ENCODE peak calls at places on chromosomes 11 and 22, in seven cellular contexts. One of them, this sample, is unnamed.

GRCh38 chr11:63614136-63614664 is at the start of gene PLAAT3:
- DNase-seq in A549: peak; percentile 82
- DNase-seq in uterus: peak; percentile 47
- DNase-seq in body of pancreas: peak; percentile 74
- DNase-seq in ovary: peak; percentile 79
- DNase-seq in transverse colon: peak; percentile 78
- DNase-seq in HCT116: peak; percentile 36
- DNase-seq in this sample: peak; percentile 61

GRCh38 chr11:19553683-19554333 is 158.8 kb upstream of the NAV2 start:
- DNase-seq in A549: peak; percentile 67
- DNase-seq in uterus: peak; percentile 63
- DNase-seq in body of pancreas: peak; percentile 85
- DNase-seq in ovary: peak; percentile 75
- DNase-seq in transverse colon: peak; percentile 88
- DNase-seq in HCT116: peak; percentile 58
- DNase-seq in this sample: peak; percentile 64

GRCh38 chr22:50483977-50484853 is 2.4 kb upstream of the MIOX start:
- DNase-seq in A549: no peak
- DNase-seq in uterus: no peak
- DNase-seq in body of pancreas: peak; percentile 79
- DNase-seq in ovary: no peak
- DNase-seq in transverse colon: peak; percentile 74
- DNase-seq in HCT116: no peak
- DNase-seq in this sample: peak; percentile 83

GRCh38 chr11:85889676-85890579 is 34.7 kb downstream of the CCDC83 start:
- DNase-seq in A549: peak; percentile 36
- DNase-seq in uterus: no peak
- DNase-seq in body of pancreas: no peak
- DNase-seq in ovary: no peak
- DNase-seq in transverse colon: no peak
- DNase-seq in HCT116: peak; percentile 72
- DNase-seq in this sample: no peak

GRCh38 chr11:78379039-78379670 is 38.5 kb downstream of the GAB2 start:
- DNase-seq in A549: no peak
- DNase-seq in uterus: no peak
- DNase-seq in body of pancreas: no peak
- DNase-seq in ovary: no peak
- DNase-seq in transverse colon: no peak
- DNase-seq in HCT116: no peak
- DNase-seq in this sample: no peak

GRCh38 chr11:118338637-118339061 is 3.9 kb downstream of the CD3D start:
- DNase-seq in A549: no peak
- DNase-seq in uterus: no peak
- DNase-seq in body of pancreas: no peak
- DNase-seq in ovary: no peak
- DNase-seq in transverse colon: peak; percentile 63
- DNase-seq in HCT116: no peak
- DNase-seq in this sample: peak; percentile 82

GRCh38 chr11:31871310-31872073 is 60.4 kb upstream of the PAX6 start:
- DNase-seq in A549: no peak
- DNase-seq in uterus: no peak
- DNase-seq in body of pancreas: no peak
- DNase-seq in ovary: no peak
- DNase-seq in transverse colon: no peak
- DNase-seq in HCT116: no peak
- DNase-seq in this sample: no peak

GRCh38 chr11:128086794-128087193 is 500.6 kb downstream of the ETS1 start:
- DNase-seq in A549: no peak
- DNase-seq in uterus: no peak
- DNase-seq in body of pancreas: no peak
- DNase-seq in ovary: no peak
- DNase-seq in transverse colon: no peak
- DNase-seq in HCT116: no peak
- DNase-seq in this sample: no peak

GRCh38 chr11:123429336-123429735 is 733 bp upstream of the GRAMD1B start:
- DNase-seq in A549: no peak
- DNase-seq in uterus: no peak
- DNase-seq in body of pancreas: no peak
- DNase-seq in ovary: no peak
- DNase-seq in transverse colon: no peak
- DNase-seq in HCT116: no peak
- DNase-seq in this sample: no peak

GRCh38 chr11:66624450-66624849 is 8.0 kb downstream of the RBM14 start:
- DNase-seq in A549: no peak
- DNase-seq in uterus: no peak
- DNase-seq in body of pancreas: no peak
- DNase-seq in ovary: no peak
- DNase-seq in transverse colon: no peak
- DNase-seq in HCT116: no peak
- DNase-seq in this sample: no peak

GRCh38 chr11:63553759-63554158 is 9.4 kb downstream of the PLAAT2 start:
- DNase-seq in A549: no peak
- DNase-seq in uterus: no peak
- DNase-seq in body of pancreas: no peak
- DNase-seq in ovary: no peak
- DNase-seq in transverse colon: no peak
- DNase-seq in HCT116: no peak
- DNase-seq in this sample: no peak

GRCh38 chr22:46652081-46652929 is 32.1 kb downstream of the GRAMD4 start:
- DNase-seq in A549: peak; percentile 88
- DNase-seq in uterus: no peak
- DNase-seq in body of pancreas: no peak
- DNase-seq in ovary: peak; percentile 58
- DNase-seq in transverse colon: peak; percentile 48
- DNase-seq in HCT116: no peak
- DNase-seq in this sample: peak; percentile 60

GRCh38 chr11:116109228-116109627 is 605.0 kb upstream of the CADM1 start:
- DNase-seq in A549: peak; percentile 16
- DNase-seq in uterus: no peak
- DNase-seq in body of pancreas: no peak
- DNase-seq in ovary: no peak
- DNase-seq in transverse colon: no peak
- DNase-seq in HCT116: peak; percentile 10
- DNase-seq in this sample: no peak

GRCh38 chr11:132307309-132308020 is 937.0 kb downstream of the NTM start:
- DNase-seq in A549: no peak
- DNase-seq in uterus: no peak
- DNase-seq in body of pancreas: no peak
- DNase-seq in ovary: no peak
- DNase-seq in transverse colon: no peak
- DNase-seq in HCT116: no peak
- DNase-seq in this sample: no peak

GRCh38 chr22:32820131-32820882 is 18.8 kb downstream of the TIMP3 start:
- DNase-seq in A549: no peak
- DNase-seq in uterus: no peak
- DNase-seq in body of pancreas: no peak
- DNase-seq in ovary: no peak
- DNase-seq in transverse colon: no peak
- DNase-seq in HCT116: no peak
- DNase-seq in this sample: no peak

GRCh38 chr11:112082729-112083128 is 3.8 kb downstream of the TIMM8B start:
- DNase-seq in A549: no peak
- DNase-seq in uterus: no peak
- DNase-seq in body of pancreas: no peak
- DNase-seq in ovary: no peak
- DNase-seq in transverse colon: no peak
- DNase-seq in HCT116: no peak
- DNase-seq in this sample: no peak

GRCh38 chr11:1868056-1868635 is 15.3 kb downstream of the LSP1 start:
- DNase-seq in A549: no peak
- DNase-seq in uterus: no peak
- DNase-seq in body of pancreas: no peak
- DNase-seq in ovary: no peak
- DNase-seq in transverse colon: no peak
- DNase-seq in HCT116: no peak
- DNase-seq in this sample: no peak
- H3K4me1 ChIP-seq in A549: peaks cover 42% of the 10 kb centered on the region
- H3K4me1 ChIP-seq in uterus: peaks cover 17% of the 10 kb centered on the region
- H3K4me1 ChIP-seq in body of pancreas: peaks cover 35% of the 10 kb centered on the region
- H3K4me1 ChIP-seq in ovary: peaks cover 20% of the 10 kb centered on the region
- H3K4me1 ChIP-seq in transverse colon: peaks cover 43% of the 10 kb centered on the region
- H3K4me1 ChIP-seq in HCT116: peaks cover 18% of the 10 kb centered on the region
- H3K4me1 ChIP-seq in this sample: peaks cover 9% of the 10 kb centered on the region

DNA sequence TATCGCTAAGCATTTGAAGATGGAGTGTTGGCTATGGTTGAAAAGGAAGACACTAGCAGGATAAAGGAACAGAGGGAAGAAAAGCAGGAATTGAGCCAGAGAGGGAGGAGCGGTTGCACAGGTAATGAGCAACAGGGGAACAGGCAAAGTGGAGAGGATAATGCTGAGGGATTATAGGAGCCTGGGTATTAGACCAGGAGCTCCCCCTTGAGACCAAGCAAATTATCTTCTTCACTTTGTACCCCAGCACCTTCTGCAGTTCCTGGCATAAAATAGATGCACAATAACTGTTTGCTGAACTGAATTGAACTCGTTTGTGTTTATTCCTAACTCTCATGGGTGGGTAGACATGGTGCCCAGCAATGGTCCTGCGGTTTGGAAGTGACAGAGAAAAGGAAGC is 54.6 kb upstream of the OR5P2 start:
- DNase-seq in A549: no peak
- DNase-seq in uterus: no peak
- DNase-seq in body of pancreas: no peak
- DNase-seq in ovary: no peak
- DNase-seq in transverse colon: no peak
- DNase-seq in HCT116: peak; percentile 8
- DNase-seq in this sample: no peak
- TF ChIP-seq CTCF in A549: no peak
- TF ChIP-seq CTCF in uterus: no peak
- TF ChIP-seq CTCF in body of pancreas: no peak
- TF ChIP-seq CTCF in ovary: no peak
- TF ChIP-seq CTCF in transverse colon: no peak
- TF ChIP-seq CTCF in HCT116: peak; percentile 27
- TF ChIP-seq CTCF in this sample: no peak

DNA sequence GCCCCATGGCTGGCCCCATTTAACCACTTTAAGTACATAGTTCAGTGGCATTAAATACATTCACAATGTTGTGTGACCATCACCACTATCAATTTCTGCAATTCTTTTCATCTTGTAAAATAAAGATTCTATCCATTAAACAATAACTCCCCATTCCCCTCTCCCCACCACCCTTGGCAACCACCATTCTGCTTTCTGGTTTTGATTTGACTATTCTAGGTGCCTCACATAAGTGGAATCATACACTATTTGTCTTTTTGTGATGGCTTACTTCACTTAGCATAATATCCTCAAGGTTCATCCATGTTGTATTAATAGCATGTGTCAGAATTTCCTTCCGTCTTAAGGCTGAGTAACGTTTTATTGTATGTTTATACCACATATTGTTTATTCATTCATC is 7.0 kb downstream of the MYO7A start:
- DNase-seq in A549: no peak
- DNase-seq in uterus: no peak
- DNase-seq in body of pancreas: no peak
- DNase-seq in ovary: no peak
- DNase-seq in transverse colon: no peak
- DNase-seq in HCT116: no peak
- DNase-seq in this sample: no peak
- TF ChIP-seq POLR2A in A549: no peak
- TF ChIP-seq POLR2A in uterus: no peak
- TF ChIP-seq POLR2A in body of pancreas: no peak
- TF ChIP-seq POLR2A in ovary: no peak
- TF ChIP-seq POLR2A in transverse colon: no peak
- TF ChIP-seq POLR2A in HCT116: no peak
- TF ChIP-seq POLR2A in this sample: no peak

DNA sequence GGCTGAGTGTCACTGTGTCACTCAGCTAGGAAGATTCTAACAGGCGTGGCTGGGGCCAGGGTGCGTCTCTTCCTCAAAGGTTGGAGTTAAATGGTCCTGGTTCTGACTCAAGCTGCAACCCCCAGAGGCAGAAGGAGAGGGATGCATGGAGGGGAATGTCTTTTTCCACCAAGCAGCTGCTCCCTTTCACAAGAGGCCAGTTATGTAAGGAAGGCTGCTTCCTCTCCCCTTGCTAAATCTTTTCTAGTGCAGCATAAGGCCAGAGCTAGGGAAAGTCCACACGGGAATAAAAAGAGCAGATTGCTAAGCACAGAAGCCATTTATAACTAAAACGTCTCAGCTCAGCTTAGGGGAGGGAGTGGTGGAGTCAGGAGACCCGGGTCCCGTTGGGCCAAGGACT is 10.0 kb downstream of the PVALB start:
- DNase-seq in A549: no peak
- DNase-seq in uterus: no peak
- DNase-seq in body of pancreas: no peak
- DNase-seq in ovary: no peak
- DNase-seq in transverse colon: no peak
- DNase-seq in HCT116: no peak
- DNase-seq in this sample: no peak
- H3K4me1 ChIP-seq in A549: no peaks in the 10 kb centered on the region
- H3K4me1 ChIP-seq in uterus: no peaks in the 10 kb centered on the region
- H3K4me1 ChIP-seq in body of pancreas: no peaks in the 10 kb centered on the region
- H3K4me1 ChIP-seq in ovary: no peaks in the 10 kb centered on the region
- H3K4me1 ChIP-seq in transverse colon: no peaks in the 10 kb centered on the region
- H3K4me1 ChIP-seq in HCT116: no peaks in the 10 kb centered on the region
- H3K4me1 ChIP-seq in this sample: no peaks in the 10 kb centered on the region

DNA sequence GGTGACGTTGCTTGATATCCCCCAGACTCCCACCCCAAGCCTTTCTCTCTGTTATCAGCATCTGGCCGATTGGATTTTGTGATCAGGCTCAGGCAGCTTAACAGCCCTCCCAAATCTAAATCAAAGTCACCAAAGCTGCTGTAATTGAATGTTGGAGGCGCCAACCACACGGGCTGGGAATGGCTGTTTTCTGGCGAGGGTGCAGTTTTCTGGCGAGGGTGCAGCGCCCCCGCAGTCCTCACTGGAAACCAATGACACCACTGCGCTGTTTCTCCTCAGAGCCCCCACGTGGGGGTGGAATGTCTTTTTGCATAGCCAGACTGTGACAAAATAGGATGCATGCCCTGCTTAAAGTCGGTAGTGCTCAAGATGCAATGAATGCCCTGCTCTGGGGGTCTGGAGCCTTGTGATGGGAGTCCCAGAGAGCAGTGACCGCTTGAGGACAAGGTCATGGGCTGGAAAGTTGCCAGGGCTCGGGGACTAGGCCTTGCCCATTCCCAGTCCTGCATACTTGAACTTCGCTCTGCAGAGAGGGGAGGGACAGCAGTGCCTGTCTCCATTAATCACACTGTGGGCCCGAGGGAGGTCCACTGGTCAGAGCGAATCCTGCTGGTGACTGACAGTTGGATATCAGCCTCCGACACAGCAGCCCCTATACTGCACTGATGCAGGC is 105.3 kb downstream of the MORC2 start:
- DNase-seq in A549: no peak
- DNase-seq in uterus: no peak
- DNase-seq in body of pancreas: peak; percentile 10
- DNase-seq in ovary: no peak
- DNase-seq in transverse colon: no peak
- DNase-seq in HCT116: no peak
- DNase-seq in this sample: peak; percentile 38
- TF ChIP-seq CTCF in A549: no peak
- TF ChIP-seq CTCF in uterus: no peak
- TF ChIP-seq CTCF in body of pancreas: no peak
- TF ChIP-seq CTCF in ovary: no peak
- TF ChIP-seq CTCF in transverse colon: no peak
- TF ChIP-seq CTCF in HCT116: no peak
- TF ChIP-seq CTCF in this sample: no peak

This sample was measured in Peyer's patch.